ENCODE peak calls at places on chromosomes 13 and 19, in ten cellular contexts. E is kidney glomerular epithelial cell; V is HFFc6; H is lower leg skin; T is stimulated activated effector memory CD8-positive, alpha-beta T cell treated with anti-CD3 and anti-CD28 coated beads, Interleukin-12 subunit alpha, Interleukin-12 subunit beta, amount 100 ng/mL, for 72 hours; U is H54; I is activated T-cell treated with anti-CD3 and anti-CD28 coated beads, Interleukin-2, amount 50 U/mL, for 48 hours; B is AG08395; O is effector CD4-positive, alpha-beta T cell; C is neuronal stem cell. K is an unnamed sample.

GRCh38 chr13:101417043-101417406 is 717 bp upstream of the NALCN start:
- DNase-seq in B (no peak), V (no peak), H (no peak), T (no peak), O (no peak), U (peak), E (peak), C (no peak), I (no peak), K (peak)

GRCh38 chr13:49356224-49356623 is 87.6 kb downstream of the CAB39L start:
- DNase-seq in C (no peak), B (peak), O (no peak), E (peak), I (no peak), V (peak), T (no peak), U (peak), H (no peak), K (no peak)

GRCh38 chr13:43763143-43763759 is 23.5 kb downstream of the ENOX1 start:
- DNase-seq in E (no peak), V (no peak), U (no peak), T (no peak), O (no peak), B (no peak), H (no peak), C (no peak), I (no peak), K (peak)

GRCh38 chr19:17703823-17704463 is 15.3 kb upstream of the MAP1S start:
- DNase-seq in I (peak), E (no peak), O (peak), B (peak), H (no peak), C (no peak), V (peak), U (no peak), T (peak), K (peak)

GRCh38 chr13:47175172-47175806 is 278.4 kb upstream of the HTR2A start:
- DNase-seq in I (no peak), B (peak), H (no peak), E (no peak), U (no peak), T (no peak), V (peak), C (no peak), O (no peak), K (peak)

GRCh38 chr19:37905936-37906867 is at the start of gene WDR87:
- DNase-seq in V (peak), U (no peak), T (peak), O (peak), I (peak), B (no peak), C (peak), E (no peak), H (peak), K (no peak)

GRCh38 chr19:40348961-40349507 is 539 bp downstream of the PLD3 start:
- DNase-seq in O (no peak), C (no peak), B (peak), T (no peak), I (no peak), E (no peak), U (no peak), H (no peak), V (no peak), K (peak)

GRCh38 chr13:52812941-52813340 is 35.5 kb downstream of the PCDH8 start:
- DNase-seq in E (no peak), I (no peak), B (no peak), V (no peak), C (no peak), U (no peak), T (no peak), H (no peak), O (no peak), K (no peak)

GRCh38 chr19:49833594-49833993 is 15.5 kb downstream of the MED25 start:
- DNase-seq in V (no peak), O (no peak), C (no peak), E (no peak), H (no peak), U (no peak), T (no peak), B (no peak), I (no peak), K (no peak)

GRCh38 chr13:46544811-46545210 is 8.2 kb upstream of the LRCH1 start:
- DNase-seq in E (no peak), I (no peak), B (no peak), O (no peak), H (no peak), C (no peak), T (no peak), V (no peak), U (no peak), K (no peak)

GRCh38 chr19:1265611-1266115 is 3.5 kb upstream of the CIRBP start:
- DNase-seq in V (peak), E (no peak), H (no peak), C (no peak), I (peak), T (peak), U (no peak), B (peak), O (no peak), K (peak)

GRCh38 chr19:1361601-1362384 is 21.9 kb upstream of the NDUFS7 start:
- DNase-seq in C (no peak), E (peak), B (peak), T (no peak), U (peak), I (no peak), O (no peak), V (peak), H (no peak), K (peak)

GRCh38 chr13:39737047-39737446 is 81.6 kb downstream of the COG6 start:
- DNase-seq in C (no peak), U (no peak), V (no peak), O (no peak), B (no peak), E (no peak), H (no peak), I (no peak), T (no peak), K (no peak)

GRCh38 chr19:50705422-50706019 is 14.1 kb downstream of the SHANK1 start:
- DNase-seq in T (no peak), H (no peak), U (peak), C (no peak), I (peak), E (peak), O (no peak), V (peak), B (peak), K (peak)

GRCh38 chr13:68908879-68909278 is 1198.7 kb upstream of the ATXN8OS start:
- DNase-seq in U (no peak), I (no peak), C (no peak), E (no peak), O (no peak), T (no peak), V (no peak), B (no peak), H (no peak), K (no peak)

GRCh38 chr13:35179920-35180663 is 238.0 kb downstream of the NBEA start:
- DNase-seq in H (no peak), U (no peak), T (no peak), O (no peak), C (no peak), E (no peak), B (no peak), V (no peak), I (no peak), K (no peak)

GRCh38 chr19:42397315-42398166 is 7.4 kb upstream of the CNFN start:
- DNase-seq in H (no peak), E (peak), C (no peak), U (peak), O (no peak), T (no peak), I (no peak), B (no peak), V (no peak), K (no peak)

GRCh38 chr13:59230484-59231264 is 933.1 kb downstream of the DIAPH3 start:
- DNase-seq in I (no peak), B (no peak), U (no peak), H (no peak), T (no peak), O (no peak), V (no peak), C (no peak), E (no peak), K (peak)

GRCh38 chr13:19952850-19953249 is 5.7 kb upstream of the ZMYM2 start:
- DNase-seq in E (no peak), I (no peak), T (no peak), H (no peak), U (no peak), V (no peak), O (no peak), C (no peak), B (no peak), K (no peak)

GRCh38 chr13:95644611-95645052 is at the start of gene DZIP1:
- DNase-seq in H (peak), O (no peak), V (peak), C (peak), T (no peak), E (peak), I (peak), U (peak), B (peak), K (peak)

GRCh38 chr19:15107056-15108010 is at the start of gene SYDE1:
- DNase-seq in E (peak), U (peak), B (peak), T (no peak), C (peak), I (peak), O (no peak), V (no peak), H (no peak), K (peak)

GRCh38 chr13:109251958-109252357 is 534.4 kb downstream of the IRS2 start:
- DNase-seq in I (no peak), C (no peak), H (no peak), V (no peak), B (no peak), T (no peak), O (no peak), E (no peak), U (no peak), K (no peak)

GRCh38 chr13:49367640-49368431 is 76.0 kb downstream of the CAB39L start:
- DNase-seq in U (no peak), O (no peak), E (no peak), I (no peak), H (no peak), C (peak), V (no peak), B (peak), T (no peak), K (peak)

GRCh38 chr19:13042443-13043130 is 47.3 kb downstream of the NFIX start:
- DNase-seq in V (no peak), E (no peak), U (no peak), C (no peak), T (no peak), H (no peak), I (no peak), B (no peak), O (no peak), K (no peak)

GRCh38 chr19:31943305-31943704 is 402.1 kb upstream of the ZNF507 start:
- DNase-seq in V (no peak), C (peak), H (no peak), B (no peak), I (no peak), E (no peak), U (no peak), O (no peak), T (no peak), K (no peak)

GRCh38 chr19:16920816-16921529 is 32.2 kb downstream of the F2RL3 start:
- DNase-seq in C (no peak), E (no peak), O (no peak), H (no peak), T (no peak), I (no peak), V (peak), B (peak), U (peak), K (peak)

GRCh38 chr19:35257113-35257461 is 8.3 kb downstream of the LSR start:
- DNase-seq in I (no peak), O (no peak), C (no peak), T (no peak), U (no peak), B (no peak), V (no peak), E (no peak), H (no peak), K (no peak)

GRCh38 chr19:19820774-19821315 is 705 bp downstream of the ZNF506 start:
- DNase-seq in O (peak), C (no peak), V (no peak), E (no peak), H (no peak), U (no peak), I (no peak), T (no peak), B (no peak), K (peak)

GRCh38 chr13:34410653-34411052 is 531.4 kb upstream of the NBEA start:
- DNase-seq in T (no peak), H (no peak), V (no peak), E (no peak), B (no peak), O (no peak), I (no peak), C (no peak), U (no peak), K (no peak)

GRCh38 chr13:88751994-88752393 is 1080.8 kb downstream of the SLITRK5 start:
- DNase-seq in I (no peak), H (no peak), T (no peak), B (no peak), V (no peak), C (no peak), U (no peak), O (no peak), E (no peak), K (peak)

K was measured in A673.